ENCODE peak calls at places on chromosomes 12 and 14, in four cellular contexts. D is right lobe of liver, L is transverse colon, C is nephron progenitor cell. O is an unnamed sample.
A peak's percentile ranks its signal among the peaks of the same experiment; 100 is the strongest.

GRCh38 chr14:104344815-104345214 is 206.4 kb downstream of the KIF26A start:
- DNase-seq in D (no peak), L (no peak), C (no peak), O (no peak)

GRCh38 chr12:51246254-51246853 is 7.7 kb downstream of the DAZAP2 start:
- DNase-seq in D (no peak), L (peak; percentile 17), C (no peak), O (no peak)

GRCh38 chr14:103138483-103139370 is 15.5 kb downstream of the TNFAIP2 start:
- DNase-seq in D (no peak), L (no peak), C (peak; percentile 68), O (peak; percentile 54)

GRCh38 chr12:49534806-49535278 is 4.0 kb upstream of the KCNH3 start:
- DNase-seq in D (no peak), L (no peak), C (no peak), O (no peak)

GRCh38 chr12:3658327-3659163 is 94.4 kb downstream of the CRACR2A start:
- DNase-seq in D (no peak), L (peak; percentile 42), C (peak; percentile 51), O (peak; percentile 64)

GRCh38 chr12:54624316-54625279 is 10.1 kb downstream of the LACRT start:
- DNase-seq in D (no peak), L (no peak), C (no peak), O (no peak)

GRCh38 chr12:67911293-67911637 is 78.0 kb upstream of the IFNG-AS1 start:
- DNase-seq in D (no peak), L (no peak), C (no peak), O (no peak)

GRCh38 chr14:92601757-92602417 is 88.3 kb downstream of the RIN3 start:
- DNase-seq in D (no peak), L (no peak), C (no peak), O (no peak)

GRCh38 chr12:123059501-123059900 is 79.0 kb downstream of the ARL6IP4 start:
- DNase-seq in D (no peak), L (no peak), C (no peak), O (no peak)

GRCh38 chr12:72267974-72268373 is 4.2 kb upstream of the TRHDE start:
- DNase-seq in D (no peak), L (no peak), C (no peak), O (no peak)

GRCh38 chr12:12645485-12645884 is 33.8 kb downstream of the CREBL2 start:
- DNase-seq in D (no peak), L (peak; percentile 22), C (no peak), O (no peak)
- TF ChIP-seq CTCF in D (peak; percentile 56), L (peak; percentile 43), C (no peak), O (peak; percentile 45)

GRCh38 chr14:86955955-86956354 is 1037.0 kb downstream of the GALC start:
- DNase-seq in D (no peak), L (no peak), C (no peak), O (no peak)

GRCh38 chr14:86961106-86961716 is 1031.8 kb downstream of the GALC start:
- DNase-seq in D (no peak), L (no peak), C (no peak), O (no peak)
- TF ChIP-seq CTCF in D (peak; percentile 41), L (no peak), C (peak; percentile 49), O (peak; percentile 80)

DNA sequence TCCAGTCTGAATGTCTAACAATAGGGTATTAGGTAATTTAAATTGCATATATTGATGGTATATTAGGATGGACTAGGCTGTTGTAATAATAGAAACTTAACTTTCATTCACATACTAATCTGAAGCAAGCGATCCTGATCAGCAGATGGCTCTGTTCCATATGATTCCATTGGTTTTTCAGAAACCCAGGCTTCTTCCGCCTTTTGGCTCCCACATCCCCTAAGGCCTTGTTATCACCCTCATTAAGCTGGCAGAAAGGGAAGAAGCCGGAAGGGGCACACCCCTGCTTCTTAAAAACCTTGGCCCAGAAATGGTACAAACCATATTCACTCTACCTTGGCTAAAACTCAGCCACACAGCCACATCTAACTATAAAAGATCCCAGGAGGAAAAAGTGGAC is 329.2 kb downstream of the PCNX1 start:
- DNase-seq in D (no peak), L (no peak), C (no peak), O (no peak)
- TF ChIP-seq CTCF in D (no peak), L (no peak), C (no peak), O (no peak)

GRCh38 chr14:52683985-52684520 is 11.3 kb downstream of the ERO1A start:
- DNase-seq in D (no peak), L (no peak), C (no peak), O (no peak)

DNA sequence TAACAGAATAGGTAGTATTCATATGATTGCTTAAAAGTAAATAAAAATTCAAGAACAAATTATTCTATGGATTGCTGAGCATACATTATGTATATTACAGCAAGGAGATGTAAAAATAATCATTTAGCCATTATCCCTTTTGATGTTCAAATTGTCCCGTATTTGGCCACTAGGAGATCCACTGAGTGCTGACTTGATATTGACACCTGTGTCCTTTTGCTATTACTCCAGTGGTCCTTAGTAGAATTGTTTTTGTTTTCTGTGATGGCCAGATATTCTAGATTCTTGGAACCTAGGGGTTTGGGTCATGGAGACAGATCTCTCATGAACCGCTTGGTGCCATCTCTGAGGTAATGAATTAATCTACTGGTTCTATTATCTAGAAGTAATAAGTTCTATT is 16.8 kb downstream of the ERO1A start:
- DNase-seq in D (no peak), L (no peak), C (no peak), O (no peak)
- TF ChIP-seq CTCF in D (peak; percentile 26), L (peak; percentile 36), C (peak; percentile 32), O (peak; percentile 68)

O was measured in glutamatergic neuron.